ENCODE peak calls at places on chromosomes 4 and X, in four cellular contexts. L, Q, W and T are unnamed samples.

GRCh38 chrX:72125331-72126047 is 6.2 kb downstream of the RTL5 start:
- DNase-seq in L (no peak), Q (no peak), W (no peak), T (no peak)

GRCh38 chr4:5622596-5622995 is 85.8 kb downstream of the EVC2 start:
- DNase-seq in L (no peak), Q (no peak), W (no peak), T (no peak)

GRCh38 chr4:142336251-142336934 is 509.7 kb downstream of the INPP4B start:
- DNase-seq in L (no peak), Q (no peak), W (peak; percentile 43), T (no peak)

GRCh38 chr4:41119867-41120295 is 94.5 kb downstream of the APBB2 start:
- DNase-seq in L (no peak), Q (no peak), W (no peak), T (no peak)

GRCh38 chr4:168717852-168718251 is 221.0 kb downstream of the PALLD start:
- DNase-seq in L (no peak), Q (no peak), W (no peak), T (no peak)

GRCh38 chr4:56817840-56818491 is 3.5 kb downstream of the SPINK2 start:
- DNase-seq in L (no peak), Q (no peak), W (no peak), T (no peak)

GRCh38 chr4:52889778-52890400 is 27.8 kb downstream of the RASL11B start:
- DNase-seq in L (no peak), Q (no peak), W (no peak), T (no peak)

GRCh38 chr4:80107374-80107773 is 34.3 kb upstream of the ANTXR2 start:
- DNase-seq in L (no peak), Q (no peak), W (no peak), T (no peak)

GRCh38 chr4:98828801-98829200 is 100.1 kb downstream of the EIF4E start:
- DNase-seq in L (no peak), Q (peak; percentile 27), W (no peak), T (peak; percentile 5)

GRCh38 chr4:21879187-21879586 is 69.4 kb downstream of the KCNIP4 start:
- DNase-seq in L (no peak), Q (no peak), W (no peak), T (peak; percentile 26)

GRCh38 chr4:138050601-138051000 is 191.5 kb downstream of the SLC7A11 start:
- DNase-seq in L (no peak), Q (no peak), W (no peak), T (no peak)

GRCh38 chrX:72029473-72030411 is 102.0 kb downstream of the RTL5 start:
- DNase-seq in L (peak; percentile 49), Q (peak; percentile 6), W (no peak), T (peak; percentile 84)

GRCh38 chr4:183139972-183140570 is 41.0 kb downstream of the WWC2 start:
- DNase-seq in L (no peak), Q (no peak), W (no peak), T (no peak)

GRCh38 chr4:98641906-98642668 is 16.3 kb downstream of the TSPAN5 start:
- DNase-seq in L (no peak), Q (no peak), W (no peak), T (no peak)

GRCh38 chrX:72243472-72243871 is 4.6 kb upstream of the ERCC6L start:
- DNase-seq in L (no peak), Q (no peak), W (no peak), T (no peak)

GRCh38 chr4:962231-963208 is 10.8 kb downstream of the DGKQ start:
- DNase-seq in L (no peak), Q (peak; percentile 74), W (peak; percentile 80), T (no peak)

GRCh38 chr4:153704522-153704921 is 20.4 kb downstream of the TLR2 start:
- DNase-seq in L (no peak), Q (no peak), W (no peak), T (no peak)

GRCh38 chr4:188783606-188784157 is 644.4 kb downstream of the TRIML1 start:
- DNase-seq in L (no peak), Q (no peak), W (no peak), T (no peak)

GRCh38 chrX:41516995-41517660 is 70.0 kb downstream of the NYX start:
- DNase-seq in L (no peak), Q (no peak), W (no peak), T (no peak)
- H3K4me1 ChIP-seq in L (no peaks in the 10 kb centered on the region), Q (no peaks in the 10 kb centered on the region), W (no peaks in the 10 kb centered on the region), T (no peaks in the 10 kb centered on the region)

GRCh38 chr4:73416423-73417087 is 12.5 kb downstream of the ALB start:
- DNase-seq in L (no peak), Q (no peak), W (no peak), T (no peak)
- H3K4me1 ChIP-seq in L (no peaks in the 10 kb centered on the region), Q (no peaks in the 10 kb centered on the region), W (no peaks in the 10 kb centered on the region), T (peaks cover 2% of the 10 kb centered on the region)

GRCh38 chrX:40984962-40985361 is 100.3 kb upstream of the USP9X start:
- DNase-seq in L (no peak), Q (no peak), W (no peak), T (no peak)
- H3K4me1 ChIP-seq in L (no peaks in the 10 kb centered on the region), Q (no peaks in the 10 kb centered on the region), W (no peaks in the 10 kb centered on the region), T (no peaks in the 10 kb centered on the region)

GRCh38 chrX:45762699-45763647 is 562.3 kb upstream of the DIPK2B start:
- DNase-seq in L (no peak), Q (no peak), W (no peak), T (no peak)
- H3K4me1 ChIP-seq in L (peaks cover 84% of the 10 kb centered on the region), Q (no peaks in the 10 kb centered on the region), W (peaks cover 74% of the 10 kb centered on the region), T (no peaks in the 10 kb centered on the region)

DNA sequence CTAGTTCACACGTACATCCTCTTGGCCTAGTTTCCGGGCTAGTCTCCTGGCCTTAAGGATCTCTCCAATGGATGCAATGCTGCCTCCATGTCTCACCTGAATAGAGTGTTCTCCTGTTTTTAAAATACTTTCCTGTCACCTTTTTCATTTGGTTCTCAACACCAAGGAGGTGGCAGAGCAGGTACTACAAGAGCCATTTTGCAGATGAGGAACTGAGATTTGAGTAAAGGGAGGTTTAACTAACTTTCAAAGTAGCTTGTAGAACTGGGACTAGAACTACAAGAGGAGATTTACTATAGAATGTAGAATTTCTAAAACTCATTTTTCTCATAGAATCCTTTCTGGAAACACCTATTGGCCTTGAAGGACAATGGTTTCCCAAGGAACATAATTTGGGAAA is 97.6 kb upstream of the AP1S2 start:
- DNase-seq in L (no peak), Q (no peak), W (no peak), T (no peak)
- H3K4me1 ChIP-seq in L (peaks cover 8% of the 10 kb centered on the region), Q (no peaks in the 10 kb centered on the region), W (no peaks in the 10 kb centered on the region), T (no peaks in the 10 kb centered on the region)

DNA sequence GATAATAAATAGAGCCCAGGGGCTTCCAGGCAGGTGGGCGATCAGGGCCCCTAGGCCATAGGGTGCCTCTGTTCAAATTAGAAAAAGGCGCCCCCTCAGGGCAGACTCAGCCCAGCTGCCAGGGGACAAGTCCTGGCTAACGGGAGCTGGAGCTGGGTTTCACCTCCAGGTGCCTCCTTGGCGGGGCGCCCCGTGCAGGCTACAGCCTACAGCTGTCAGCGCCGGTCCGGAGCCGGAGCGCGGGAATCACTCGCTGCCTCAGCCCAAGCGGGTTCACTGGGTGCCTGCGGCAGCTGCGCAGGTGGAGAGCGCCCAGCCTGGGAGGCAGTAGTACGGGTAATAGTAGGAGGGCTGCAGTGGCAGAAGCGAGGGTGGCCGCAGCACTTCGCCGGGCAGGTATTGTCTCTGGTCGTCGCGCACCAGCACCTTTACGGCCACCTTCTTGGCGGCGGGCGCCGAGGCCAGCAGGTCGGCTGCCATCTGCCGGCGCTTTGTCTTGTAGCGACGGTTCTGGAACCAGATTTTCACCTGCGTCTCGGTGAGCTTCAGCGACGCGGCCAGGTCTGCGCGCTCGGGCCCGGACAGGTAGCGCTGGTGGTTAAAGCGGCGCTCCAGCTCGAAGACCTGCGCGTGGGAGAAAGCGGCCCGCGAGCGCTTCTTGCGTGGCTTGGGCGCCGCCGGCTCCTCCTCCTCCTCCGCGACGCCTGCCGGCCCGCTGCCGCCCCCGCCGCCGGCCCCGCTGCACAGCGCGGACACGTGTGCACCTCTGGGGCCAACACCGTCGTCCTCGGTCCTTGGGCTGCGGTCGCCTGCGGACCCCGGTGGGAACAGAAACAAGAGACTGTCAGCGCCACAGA is 2.4 kb downstream of the NKX3-2 start:
- DNase-seq in L (no peak), Q (peak; percentile 62), W (peak; percentile 84), T (no peak)
- H3K4me1 ChIP-seq in L (no peaks in the 10 kb centered on the region), Q (peaks cover 10% of the 10 kb centered on the region), W (peaks cover 41% of the 10 kb centered on the region), T (peaks cover 3% of the 10 kb centered on the region)

GRCh38 chr4:158833602-158834001 is 64.8 kb downstream of the FNIP2 start:
- DNase-seq in L (no peak), Q (no peak), W (no peak), T (no peak)
- H3K4me1 ChIP-seq in L (no peaks in the 10 kb centered on the region), Q (peaks cover 5% of the 10 kb centered on the region), W (peaks cover 3% of the 10 kb centered on the region), T (no peaks in the 10 kb centered on the region)